ENCODE peak calls at places on chromosomes 1 and 21, in nine cellular contexts. T is GM23248, C is OCI-LY7, G is Karpas-422, K is HCT116, F is PC-3, W is hepatocyte, J is PC-9, L is SK-N-SH. Y is an unnamed sample.

GRCh38 chr1:170666661-170667060 is 2.7 kb downstream of the PRRX1 start:
- DNase-seq in L (no peak), J (no peak), G (no peak), C (no peak), F (no peak), K (no peak), W (no peak), T (peak; percentile 72), Y (peak; percentile 57)

GRCh38 chr1:163084330-163084729 is 15.2 kb downstream of the RGS4 start:
- DNase-seq in L (no peak), K (no peak), W (no peak), C (no peak), J (no peak), F (peak; percentile 73), T (peak; percentile 32), G (no peak), Y (no peak)

GRCh38 chr1:57019240-57019805 is 53.5 kb upstream of the C8B start:
- DNase-seq in J (no peak), L (no peak), C (no peak), F (no peak), T (no peak), K (no peak), G (no peak), W (no peak), Y (no peak)

GRCh38 chr1:53899206-53899628 is 5.2 kb downstream of the DIO1 start:
- DNase-seq in W (peak; percentile 43), G (no peak), F (peak; percentile 67), T (no peak), K (no peak), J (no peak), L (no peak), C (no peak), Y (no peak)

GRCh38 chr1:11693917-11694316 is 2.4 kb downstream of the DRAXIN start:
- DNase-seq in J (no peak), L (no peak), W (no peak), T (no peak), F (no peak), K (no peak), G (no peak), C (no peak), Y (no peak)

GRCh38 chr1:184396081-184396480 is 9.3 kb downstream of the C1orf21 start:
- DNase-seq in K (no peak), L (no peak), C (no peak), T (no peak), G (no peak), J (no peak), F (no peak), W (no peak), Y (no peak)

GRCh38 chr1:187509091-187509490 is 680.3 kb downstream of the PLA2G4A start:
- DNase-seq in F (peak; percentile 73), J (no peak), K (no peak), L (no peak), C (no peak), G (no peak), W (no peak), T (peak; percentile 4), Y (no peak)

GRCh38 chr1:89200668-89201488 is 2.1 kb upstream of the GBP4 start:
- DNase-seq in T (no peak), C (no peak), K (no peak), F (no peak), G (no peak), L (peak; percentile 65), J (no peak), W (no peak), Y (no peak)

GRCh38 chr1:115188680-115189395 is 99.5 kb upstream of the TSPAN2 start:
- DNase-seq in T (no peak), C (no peak), F (no peak), G (no peak), L (no peak), J (no peak), W (no peak), K (no peak), Y (no peak)

GRCh38 chr21:24375201-24375600 is 1232.1 kb downstream of the MRPL39 start:
- DNase-seq in L (no peak), W (no peak), C (no peak), T (no peak), G (peak; percentile 69), F (no peak), K (no peak), J (no peak), Y (peak; percentile 34)

GRCh38 chr1:21293537-21294265 is 3.4 kb upstream of the ECE1 start:
- DNase-seq in G (peak; percentile 87), W (no peak), T (no peak), J (no peak), C (peak; percentile 68), L (no peak), K (no peak), F (no peak), Y (no peak)

GRCh38 chr1:21292503-21292990 is 2.3 kb upstream of the ECE1 start:
- DNase-seq in K (no peak), W (no peak), J (no peak), L (no peak), F (no peak), T (no peak), G (no peak), C (no peak), Y (no peak)

GRCh38 chr1:21291964-21292363 is 1.7 kb upstream of the ECE1 start:
- DNase-seq in K (no peak), G (no peak), F (no peak), W (no peak), J (no peak), T (no peak), C (no peak), L (no peak), Y (no peak)

GRCh38 chr1:21294266-21295058 is 4.2 kb upstream of the ECE1 start:
- DNase-seq in L (no peak), K (peak; percentile 47), G (peak; percentile 95), T (peak; percentile 67), C (peak; percentile 92), W (no peak), F (peak; percentile 19), J (peak; percentile 85), Y (no peak)

GRCh38 chr1:21292991-21293536 is 2.8 kb upstream of the ECE1 start:
- DNase-seq in C (peak; percentile 86), K (no peak), L (no peak), G (peak; percentile 95), W (no peak), F (no peak), T (no peak), J (no peak), Y (no peak)
- H3K9me2 ChIP-seq in C (no peaks in the 10 kb centered on the region), K (no peaks in the 10 kb centered on the region), L (no peaks in the 10 kb centered on the region), G (no peaks in the 10 kb centered on the region), W (no peaks in the 10 kb centered on the region), F (no peaks in the 10 kb centered on the region), T (no peaks in the 10 kb centered on the region), J (no peaks in the 10 kb centered on the region), Y (no peaks in the 10 kb centered on the region)

GRCh38 chr1:185421485-185422100 is 104.5 kb upstream of the IVNS1ABP start:
- DNase-seq in K (no peak), G (no peak), T (peak; percentile 25), L (no peak), F (no peak), W (no peak), C (no peak), J (no peak), Y (no peak)

GRCh38 chr1:185420588-185421081 is 103.6 kb upstream of the IVNS1ABP start:
- DNase-seq in J (no peak), L (no peak), W (no peak), G (no peak), T (no peak), F (no peak), K (no peak), C (no peak), Y (no peak)

DNA sequence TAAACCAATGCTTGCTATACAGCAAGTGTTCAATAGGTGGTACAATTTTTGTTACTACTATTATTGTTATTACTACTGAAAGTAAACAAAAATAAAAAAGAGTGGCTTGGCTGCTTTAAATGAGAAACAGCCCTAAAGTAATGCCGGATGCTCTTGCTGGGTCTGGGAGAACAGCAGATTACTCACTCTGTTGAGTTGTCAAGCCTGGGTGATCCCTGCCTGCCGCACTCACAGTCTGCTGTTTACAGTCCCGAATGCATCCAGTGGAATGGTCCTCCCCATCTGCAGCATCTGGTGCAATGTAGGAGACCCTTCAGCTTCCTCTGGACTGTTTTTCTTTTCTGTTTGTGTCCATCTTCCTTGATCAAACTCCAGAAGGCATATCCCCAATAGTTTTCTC is 102.7 kb upstream of the IVNS1ABP start:
- DNase-seq in T (peak; percentile 60), W (no peak), K (no peak), C (no peak), G (no peak), J (no peak), F (peak; percentile 2), L (no peak), Y (no peak)
- H3K9me2 ChIP-seq in T (no peaks in the 10 kb centered on the region), W (no peaks in the 10 kb centered on the region), K (no peaks in the 10 kb centered on the region), C (no peaks in the 10 kb centered on the region), G (no peaks in the 10 kb centered on the region), J (no peaks in the 10 kb centered on the region), F (no peaks in the 10 kb centered on the region), L (no peaks in the 10 kb centered on the region), Y (peaks cover 7% of the 10 kb centered on the region)

GRCh38 chr1:21896652-21897532 is 40.2 kb downstream of the HSPG2 start:
- DNase-seq in J (no peak), W (peak; percentile 63), C (no peak), K (no peak), T (peak; percentile 80), L (no peak), F (no peak), G (no peak), Y (peak; percentile 43)

GRCh38 chr1:21893046-21893805 is 43.9 kb downstream of the HSPG2 start:
- DNase-seq in G (no peak), J (no peak), F (no peak), L (no peak), K (no peak), T (no peak), W (no peak), C (no peak), Y (no peak)

GRCh38 chr1:21896026-21896425 is 41.1 kb downstream of the HSPG2 start:
- DNase-seq in T (no peak), F (no peak), W (no peak), L (no peak), G (no peak), C (no peak), J (no peak), K (no peak), Y (no peak)

GRCh38 chr1:21891621-21892479 is 45.3 kb downstream of the HSPG2 start:
- DNase-seq in W (no peak), G (no peak), K (no peak), J (no peak), L (no peak), F (peak; percentile 74), C (no peak), T (no peak), Y (no peak)

GRCh38 chr1:21894034-21894881 is 42.9 kb downstream of the HSPG2 start:
- DNase-seq in G (no peak), K (no peak), J (no peak), F (no peak), L (peak; percentile 55), C (no peak), T (no peak), W (no peak), Y (no peak)
- H3K9me2 ChIP-seq in G (no peaks in the 10 kb centered on the region), K (no peaks in the 10 kb centered on the region), J (no peaks in the 10 kb centered on the region), F (no peaks in the 10 kb centered on the region), L (no peaks in the 10 kb centered on the region), C (no peaks in the 10 kb centered on the region), T (no peaks in the 10 kb centered on the region), W (no peaks in the 10 kb centered on the region), Y (no peaks in the 10 kb centered on the region)

DNA sequence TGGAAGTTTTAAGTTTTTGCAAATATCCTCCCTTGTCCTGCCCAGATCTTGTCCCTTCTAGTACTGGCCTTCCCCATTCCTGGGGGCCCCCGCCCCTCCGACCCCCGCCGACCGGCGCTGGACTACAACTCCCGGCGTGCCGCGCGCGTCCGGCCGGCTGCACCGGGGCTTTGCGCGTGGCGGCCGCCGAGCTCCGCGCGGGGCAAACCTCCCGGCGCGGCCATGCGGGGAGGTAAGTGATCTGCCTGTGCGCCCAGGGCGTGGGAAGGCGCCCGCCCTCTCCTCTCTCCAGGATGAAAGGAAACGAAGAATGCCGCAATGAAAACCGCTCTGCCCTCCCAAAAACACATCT is 3.2 kb upstream of the SAMD13 start:
- DNase-seq in G (peak; percentile 71), K (no peak), T (peak; percentile 69), W (peak; percentile 68), F (peak; percentile 47), J (no peak), L (peak; percentile 88), C (peak; percentile 73), Y (peak; percentile 49)
- H3K9me2 ChIP-seq in G (no peaks in the 10 kb centered on the region), K (no peaks in the 10 kb centered on the region), T (no peaks in the 10 kb centered on the region), W (no peaks in the 10 kb centered on the region), F (no peaks in the 10 kb centered on the region), J (no peaks in the 10 kb centered on the region), L (no peaks in the 10 kb centered on the region), C (no peaks in the 10 kb centered on the region), Y (no peaks in the 10 kb centered on the region)